ENCODE peak calls at places on chromosomes 12 and 14, in ten cellular contexts. M is heart right ventricle; R is right lobe of liver; V is CD4-positive, alpha-beta memory T cell; L is psoas muscle; D is suprapubic skin; F is foreskin keratinocyte; G is mammary epithelial cell; J is sigmoid colon; U is A549. C is an unnamed sample.

GRCh38 chr12:92403210-92404175 is 257.8 kb upstream of the BTG1 start:
- DNase-seq in M (no peak), R (no peak), V (peak; percentile 74), L (no peak), D (no peak), F (no peak), G (no peak), J (no peak), U (no peak), C (no peak)

GRCh38 chr12:14802961-14803829 is at the start of the genes C12orf60 and WBP11:
- DNase-seq in M (peak; percentile 84), R (peak; percentile 96), V (peak; percentile 89), L (peak; percentile 94), D (peak; percentile 97), F (peak; percentile 98), G (peak; percentile 99), J (peak; percentile 99), U (peak; percentile 99), C (peak; percentile 89)

GRCh38 chr14:31387091-31387490 is 33.3 kb downstream of the HEATR5A start:
- DNase-seq in M (no peak), R (no peak), V (no peak), L (no peak), D (no peak), F (no peak), G (no peak), J (no peak), U (no peak), C (no peak)

GRCh38 chr12:22431693-22432251 is 97.3 kb upstream of the ST8SIA1 start:
- DNase-seq in M (no peak), R (no peak), V (no peak), L (no peak), D (no peak), F (no peak), G (no peak), J (no peak), U (no peak), C (no peak)

GRCh38 chr12:70839544-70839943 is 81.0 kb downstream of the PTPRR start:
- DNase-seq in M (no peak), R (no peak), V (no peak), L (no peak), D (no peak), F (no peak), G (no peak), J (no peak), U (no peak), C (no peak)

GRCh38 chr12:53480425-53481107 is 18.7 kb downstream of the MAP3K12 start:
- DNase-seq in M (no peak), R (no peak), V (no peak), L (no peak), D (no peak), F (no peak), G (no peak), J (peak; percentile 52), U (no peak), C (no peak)

GRCh38 chr12:128853321-128854197 is at the start of gene GLT1D1:
- DNase-seq in M (no peak), R (no peak), V (no peak), L (no peak), D (no peak), F (no peak), G (no peak), J (peak; percentile 57), U (no peak), C (no peak)

GRCh38 chr14:105445290-105445689 is 25.7 kb downstream of the MTA1 start:
- DNase-seq in M (no peak), R (no peak), V (no peak), L (no peak), D (no peak), F (no peak), G (no peak), J (no peak), U (no peak), C (no peak)

GRCh38 chr12:53048780-53049401 is 974 bp upstream of the TNS2 start:
- DNase-seq in M (peak; percentile 83), R (peak; percentile 87), V (no peak), L (peak; percentile 87), D (peak; percentile 81), F (no peak), G (no peak), J (peak; percentile 94), U (peak; percentile 49), C (peak; percentile 73)

GRCh38 chr12:89424846-89425245 is 72.5 kb upstream of the DUSP6 start:
- DNase-seq in M (no peak), R (no peak), V (no peak), L (no peak), D (no peak), F (no peak), G (no peak), J (no peak), U (no peak), C (no peak)

GRCh38 chr14:104592785-104593184 is 11.8 kb downstream of the TMEM179 start:
- DNase-seq in M (peak; percentile 10), R (no peak), V (no peak), L (peak; percentile 19), D (no peak), F (no peak), G (no peak), J (no peak), U (no peak), C (no peak)

GRCh38 chr14:34113051-34113511 is 162.2 kb upstream of the EGLN3 start:
- DNase-seq in M (no peak), R (no peak), V (no peak), L (no peak), D (no peak), F (peak; percentile 74), G (peak; percentile 72), J (no peak), U (peak; percentile 65), C (no peak)

GRCh38 chr12:49476091-49476490 is 62.7 kb upstream of the KCNH3 start:
- DNase-seq in M (no peak), R (no peak), V (no peak), L (no peak), D (no peak), F (no peak), G (no peak), J (no peak), U (no peak), C (no peak)

GRCh38 chr14:74937171-74937570 is 14.1 kb upstream of the RPS6KL1 start:
- DNase-seq in M (no peak), R (no peak), V (no peak), L (no peak), D (no peak), F (no peak), G (no peak), J (no peak), U (no peak), C (no peak)

GRCh38 chr12:25648460-25648859 is 95.4 kb upstream of the LMNTD1 start:
- DNase-seq in M (peak; percentile 35), R (no peak), V (no peak), L (no peak), D (no peak), F (peak; percentile 40), G (peak; percentile 78), J (peak; percentile 89), U (peak; percentile 63), C (peak; percentile 16)

GRCh38 chr14:87205811-87206210 is 787.2 kb downstream of the GALC start:
- DNase-seq in M (no peak), R (no peak), V (no peak), L (no peak), D (no peak), F (no peak), G (no peak), J (no peak), U (no peak), C (no peak)

GRCh38 chr12:81034926-81035325 is 43.0 kb upstream of the ACSS3 start:
- DNase-seq in M (no peak), R (no peak), V (no peak), L (no peak), D (no peak), F (no peak), G (no peak), J (no peak), U (no peak), C (no peak)

GRCh38 chr14:72559669-72560068 is 334.2 kb downstream of the DPF3 start:
- DNase-seq in M (no peak), R (no peak), V (no peak), L (no peak), D (no peak), F (no peak), G (no peak), J (no peak), U (no peak), C (no peak)

GRCh38 chr14:72559227-72559626 is 334.7 kb downstream of the DPF3 start:
- DNase-seq in M (no peak), R (no peak), V (no peak), L (no peak), D (no peak), F (peak; percentile 73), G (peak; percentile 89), J (no peak), U (no peak), C (no peak)

GRCh38 chr14:72560331-72560730 is 333.6 kb downstream of the DPF3 start:
- DNase-seq in M (peak; percentile 39), R (no peak), V (no peak), L (no peak), D (no peak), F (no peak), G (no peak), J (no peak), U (no peak), C (no peak)

GRCh38 chr14:72560856-72561493 is 332.9 kb downstream of the DPF3 start:
- DNase-seq in M (no peak), R (no peak), V (no peak), L (no peak), D (no peak), F (no peak), G (no peak), J (no peak), U (no peak), C (no peak)

GRCh38 chr14:72558721-72559120 is 335.2 kb downstream of the DPF3 start:
- DNase-seq in M (no peak), R (no peak), V (no peak), L (peak; percentile 67), D (no peak), F (peak; percentile 68), G (peak; percentile 88), J (no peak), U (no peak), C (no peak)
- H3K4me1 ChIP-seq in M (peaks cover 8% of the 10 kb centered on the region), R (no peaks in the 10 kb centered on the region), V (no peaks in the 10 kb centered on the region), L (peaks cover 15% of the 10 kb centered on the region), D (peaks cover 9% of the 10 kb centered on the region), F (peaks cover 14% of the 10 kb centered on the region), G (peaks cover 36% of the 10 kb centered on the region), J (no peaks in the 10 kb centered on the region), U (no peaks in the 10 kb centered on the region), C (no peaks in the 10 kb centered on the region)

GRCh38 chr12:11768233-11768965 is 118.9 kb downstream of the ETV6 start:
- DNase-seq in M (no peak), R (peak; percentile 73), V (no peak), L (no peak), D (no peak), F (no peak), G (no peak), J (no peak), U (no peak), C (no peak)
- H3K4me1 ChIP-seq in M (peaks cover 75% of the 10 kb centered on the region), R (peaks cover 33% of the 10 kb centered on the region), V (peaks cover 87% of the 10 kb centered on the region), L (peaks cover 28% of the 10 kb centered on the region), D (peaks cover 32% of the 10 kb centered on the region), F (no peaks in the 10 kb centered on the region), G (peaks cover 25% of the 10 kb centered on the region), J (peaks cover 93% of the 10 kb centered on the region), U (no peaks in the 10 kb centered on the region), C (peaks cover 22% of the 10 kb centered on the region)

GRCh38 chr12:115042341-115042740 is 358.4 kb upstream of the TBX3 start:
- DNase-seq in M (no peak), R (no peak), V (no peak), L (no peak), D (no peak), F (no peak), G (no peak), J (no peak), U (no peak), C (no peak)
- H3K4me1 ChIP-seq in M (no peaks in the 10 kb centered on the region), R (peaks cover 6% of the 10 kb centered on the region), V (no peaks in the 10 kb centered on the region), L (no peaks in the 10 kb centered on the region), D (no peaks in the 10 kb centered on the region), F (no peaks in the 10 kb centered on the region), G (no peaks in the 10 kb centered on the region), J (no peaks in the 10 kb centered on the region), U (no peaks in the 10 kb centered on the region), C (no peaks in the 10 kb centered on the region)

GRCh38 chr12:623865-624372 is 39.3 kb downstream of the NINJ2 start:
- DNase-seq in M (no peak), R (no peak), V (no peak), L (no peak), D (no peak), F (no peak), G (no peak), J (no peak), U (no peak), C (no peak)
- H3K4me1 ChIP-seq in M (peaks cover 80% of the 10 kb centered on the region), R (peaks cover 11% of the 10 kb centered on the region), V (peaks cover 22% of the 10 kb centered on the region), L (peaks cover 59% of the 10 kb centered on the region), D (peaks cover 35% of the 10 kb centered on the region), F (no peaks in the 10 kb centered on the region), G (peaks cover 10% of the 10 kb centered on the region), J (no peaks in the 10 kb centered on the region), U (peaks cover 42% of the 10 kb centered on the region), C (no peaks in the 10 kb centered on the region)